ENCODE peak calls at places on chromosomes 7 and 10, in eight cellular contexts. One of them, this sample, is unnamed.

GRCh38 chr10:13238271-13239077 is 4.3 kb upstream of the UCMA start:
- DNase-seq in HFFc6: no peak
- DNase-seq in hepatocyte: no peak
- DNase-seq in transverse colon: no peak
- DNase-seq in epithelial cell of esophagus: no peak
- DNase-seq in neural crest cell: no peak
- DNase-seq in GM12865: no peak
- DNase-seq in psoas muscle: no peak
- DNase-seq in this sample: no peak

GRCh38 chr7:156827587-156828203 is 65.3 kb downstream of the LMBR1 start:
- DNase-seq in HFFc6: peak; percentile 37
- DNase-seq in hepatocyte: peak; percentile 34
- DNase-seq in transverse colon: no peak
- DNase-seq in epithelial cell of esophagus: peak; percentile 27
- DNase-seq in neural crest cell: no peak
- DNase-seq in GM12865: peak; percentile 18
- DNase-seq in psoas muscle: no peak
- DNase-seq in this sample: no peak

GRCh38 chr7:50594734-50595537 is 29.7 kb upstream of the DDC start:
- DNase-seq in HFFc6: no peak
- DNase-seq in hepatocyte: no peak
- DNase-seq in transverse colon: no peak
- DNase-seq in epithelial cell of esophagus: no peak
- DNase-seq in neural crest cell: no peak
- DNase-seq in GM12865: peak; percentile 17
- DNase-seq in psoas muscle: no peak
- DNase-seq in this sample: no peak

GRCh38 chr7:68547794-68548193 is 1050.5 kb upstream of the AUTS2 start:
- DNase-seq in HFFc6: no peak
- DNase-seq in hepatocyte: peak; percentile 11
- DNase-seq in transverse colon: no peak
- DNase-seq in epithelial cell of esophagus: no peak
- DNase-seq in neural crest cell: no peak
- DNase-seq in GM12865: no peak
- DNase-seq in psoas muscle: no peak
- DNase-seq in this sample: no peak

GRCh38 chr10:94640562-94640961 is 43.0 kb upstream of the CYP2C18 start:
- DNase-seq in HFFc6: no peak
- DNase-seq in hepatocyte: no peak
- DNase-seq in transverse colon: no peak
- DNase-seq in epithelial cell of esophagus: no peak
- DNase-seq in neural crest cell: no peak
- DNase-seq in GM12865: no peak
- DNase-seq in psoas muscle: no peak
- DNase-seq in this sample: no peak

GRCh38 chr7:123004931-123005330 is 9.4 kb upstream of the TAS2R16 start:
- DNase-seq in HFFc6: no peak
- DNase-seq in hepatocyte: no peak
- DNase-seq in transverse colon: no peak
- DNase-seq in epithelial cell of esophagus: peak; percentile 1
- DNase-seq in neural crest cell: no peak
- DNase-seq in GM12865: no peak
- DNase-seq in psoas muscle: no peak
- DNase-seq in this sample: no peak

GRCh38 chr10:125599194-125599593 is 83.8 kb downstream of the TEX36 start:
- DNase-seq in HFFc6: no peak
- DNase-seq in hepatocyte: no peak
- DNase-seq in transverse colon: no peak
- DNase-seq in epithelial cell of esophagus: no peak
- DNase-seq in neural crest cell: no peak
- DNase-seq in GM12865: peak; percentile 5
- DNase-seq in psoas muscle: no peak
- DNase-seq in this sample: no peak

GRCh38 chr10:119235381-119235780 is 28.0 kb downstream of the GRK5 start:
- DNase-seq in HFFc6: no peak
- DNase-seq in hepatocyte: no peak
- DNase-seq in transverse colon: no peak
- DNase-seq in epithelial cell of esophagus: peak; percentile 33
- DNase-seq in neural crest cell: no peak
- DNase-seq in GM12865: no peak
- DNase-seq in psoas muscle: no peak
- DNase-seq in this sample: no peak

GRCh38 chr10:3331680-3332230 is 159.2 kb upstream of the PITRM1 start:
- DNase-seq in HFFc6: no peak
- DNase-seq in hepatocyte: no peak
- DNase-seq in transverse colon: no peak
- DNase-seq in epithelial cell of esophagus: no peak
- DNase-seq in neural crest cell: no peak
- DNase-seq in GM12865: no peak
- DNase-seq in psoas muscle: no peak
- DNase-seq in this sample: no peak

GRCh38 chr7:14630048-14630447 is 272.5 kb downstream of the DGKB start:
- DNase-seq in HFFc6: no peak
- DNase-seq in hepatocyte: no peak
- DNase-seq in transverse colon: no peak
- DNase-seq in epithelial cell of esophagus: no peak
- DNase-seq in neural crest cell: no peak
- DNase-seq in GM12865: peak; percentile 19
- DNase-seq in psoas muscle: no peak
- DNase-seq in this sample: no peak

GRCh38 chr7:66860767-66861166 is 60.3 kb upstream of the TMEM248 start:
- DNase-seq in HFFc6: no peak
- DNase-seq in hepatocyte: no peak
- DNase-seq in transverse colon: no peak
- DNase-seq in epithelial cell of esophagus: no peak
- DNase-seq in neural crest cell: no peak
- DNase-seq in GM12865: no peak
- DNase-seq in psoas muscle: no peak
- DNase-seq in this sample: no peak

DNA sequence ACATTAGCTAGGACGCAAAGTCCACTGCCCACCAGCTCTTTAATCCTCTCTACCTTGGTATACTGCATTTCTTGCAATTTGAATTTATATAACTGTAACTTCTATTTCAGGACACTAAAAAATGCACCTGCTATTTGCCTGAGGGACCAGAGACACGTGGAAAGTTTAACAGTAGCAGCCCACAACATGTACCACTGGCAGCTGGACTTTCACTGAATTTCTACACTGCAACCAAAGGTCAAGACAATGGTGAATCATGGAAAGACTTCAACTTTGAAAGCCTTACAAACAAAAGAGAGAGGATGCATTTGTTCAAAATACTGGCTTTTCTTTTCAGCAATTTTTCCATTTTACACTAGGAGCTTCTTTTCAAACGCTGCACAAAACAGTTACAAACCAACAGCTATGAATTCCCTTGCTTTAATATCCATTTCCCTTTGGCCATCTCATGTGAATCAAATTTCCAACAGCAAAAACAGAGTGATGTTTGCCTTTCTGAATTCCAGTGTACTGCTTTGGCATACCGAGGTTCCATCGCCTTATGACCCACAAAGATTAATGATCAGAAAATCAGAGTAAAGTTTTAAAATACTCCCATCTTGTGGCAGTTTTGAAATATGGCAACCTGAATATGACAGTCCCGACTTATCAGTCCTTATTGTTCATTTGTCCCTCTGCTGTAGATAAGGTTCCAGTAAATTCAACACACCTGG is 29.9 kb upstream of the HNRNPH3 start:
- DNase-seq in HFFc6: peak; percentile 69
- DNase-seq in hepatocyte: peak; percentile 61
- DNase-seq in transverse colon: no peak
- DNase-seq in epithelial cell of esophagus: peak; percentile 64
- DNase-seq in neural crest cell: no peak
- DNase-seq in GM12865: peak; percentile 64
- DNase-seq in psoas muscle: no peak
- DNase-seq in this sample: peak; percentile 17
- TF ChIP-seq CTCF in HFFc6: peak; percentile 85
- TF ChIP-seq CTCF in hepatocyte: peak; percentile 65
- TF ChIP-seq CTCF in transverse colon: peak; percentile 44
- TF ChIP-seq CTCF in epithelial cell of esophagus: peak; percentile 52
- TF ChIP-seq CTCF in neural crest cell: peak; percentile 75
- TF ChIP-seq CTCF in GM12865: peak; percentile 43
- TF ChIP-seq CTCF in psoas muscle: peak; percentile 63
- TF ChIP-seq CTCF in this sample: peak; percentile 16

DNA sequence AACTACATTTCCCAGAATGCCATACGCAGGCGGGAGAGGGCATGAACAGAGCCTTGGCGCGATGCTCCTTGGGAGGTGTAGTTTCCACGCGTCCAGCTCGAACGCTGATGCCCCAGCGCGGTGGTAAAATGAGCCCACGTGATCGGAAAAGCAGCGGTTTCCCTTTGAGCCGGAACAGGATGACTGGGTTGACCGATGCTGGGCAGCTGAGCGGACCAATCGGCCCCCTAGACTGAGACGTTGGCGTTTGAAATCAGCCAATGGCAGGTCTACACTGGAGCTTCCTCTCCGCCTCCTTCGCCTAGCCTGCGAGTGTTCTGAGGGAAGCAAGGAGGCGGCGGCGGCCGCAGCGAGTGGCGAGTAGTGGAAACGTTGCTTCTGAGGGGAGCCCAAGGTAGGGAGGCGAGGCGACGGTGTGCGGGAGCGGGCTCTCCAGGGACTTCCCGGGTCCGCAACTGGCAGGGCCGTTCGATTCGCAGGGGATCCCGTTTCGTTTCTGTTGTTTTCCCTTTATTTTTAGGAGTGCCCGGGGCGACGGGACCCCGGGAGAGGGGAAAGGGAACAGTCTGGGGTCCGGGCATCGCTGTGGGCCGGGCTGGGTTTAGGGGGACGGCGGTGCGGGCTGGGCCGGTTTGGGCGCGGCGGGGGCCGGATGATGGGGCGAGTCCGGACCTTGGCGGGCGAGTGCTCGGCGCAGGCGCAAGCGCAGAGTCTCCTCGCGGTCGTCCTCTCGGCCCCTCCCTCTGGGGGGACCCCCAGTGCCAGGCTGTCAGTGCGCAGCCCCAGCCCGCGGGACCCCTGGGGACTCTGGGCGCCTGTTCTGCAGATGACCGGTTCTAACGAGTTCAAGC is at the start of gene BUB3:
- DNase-seq in HFFc6: peak; percentile 99
- DNase-seq in hepatocyte: peak; percentile 99
- DNase-seq in transverse colon: peak; percentile 98
- DNase-seq in epithelial cell of esophagus: peak; percentile 100
- DNase-seq in neural crest cell: peak; percentile 88
- DNase-seq in GM12865: peak; percentile 100
- DNase-seq in psoas muscle: peak; percentile 99
- DNase-seq in this sample: peak; percentile 99
- TF ChIP-seq CTCF in HFFc6: no peak
- TF ChIP-seq CTCF in hepatocyte: no peak
- TF ChIP-seq CTCF in transverse colon: peak; percentile 24
- TF ChIP-seq CTCF in epithelial cell of esophagus: peak; percentile 19
- TF ChIP-seq CTCF in neural crest cell: peak; percentile 16
- TF ChIP-seq CTCF in GM12865: no peak
- TF ChIP-seq CTCF in psoas muscle: peak; percentile 18
- TF ChIP-seq CTCF in this sample: no peak

DNA sequence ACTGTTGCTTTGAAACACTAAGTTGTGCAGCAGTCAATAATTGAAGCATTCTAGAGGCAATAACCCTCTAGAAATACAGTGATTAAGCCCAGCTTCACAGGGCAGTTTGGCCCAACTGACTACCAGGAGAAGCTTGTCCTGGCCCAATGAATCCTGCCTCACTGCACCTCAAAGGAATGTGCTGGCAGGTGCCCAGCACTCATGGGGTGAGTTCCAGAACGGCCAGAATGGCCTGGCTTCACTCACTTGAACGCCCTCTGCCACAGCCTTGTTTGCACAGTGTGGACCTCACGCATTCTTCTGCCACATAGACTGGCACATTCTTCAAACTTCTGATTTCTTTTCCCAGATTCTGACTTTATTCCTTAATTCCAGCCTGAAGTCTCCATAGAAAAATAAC is 6.6 kb upstream of the ITIH2 start:
- DNase-seq in HFFc6: no peak
- DNase-seq in hepatocyte: no peak
- DNase-seq in transverse colon: no peak
- DNase-seq in epithelial cell of esophagus: no peak
- DNase-seq in neural crest cell: no peak
- DNase-seq in GM12865: no peak
- DNase-seq in psoas muscle: no peak
- DNase-seq in this sample: no peak
- TF ChIP-seq CTCF in HFFc6: no peak
- TF ChIP-seq CTCF in hepatocyte: no peak
- TF ChIP-seq CTCF in transverse colon: no peak
- TF ChIP-seq CTCF in epithelial cell of esophagus: no peak
- TF ChIP-seq CTCF in neural crest cell: no peak
- TF ChIP-seq CTCF in GM12865: no peak
- TF ChIP-seq CTCF in psoas muscle: no peak
- TF ChIP-seq CTCF in this sample: no peak

GRCh38 chr7:99579281-99579955 is 18.6 kb upstream of the TMEM225B start:
- DNase-seq in HFFc6: no peak
- DNase-seq in hepatocyte: no peak
- DNase-seq in transverse colon: no peak
- DNase-seq in epithelial cell of esophagus: no peak
- DNase-seq in neural crest cell: no peak
- DNase-seq in GM12865: no peak
- DNase-seq in psoas muscle: no peak
- DNase-seq in this sample: no peak

GRCh38 chr7:99576251-99576650 is 17.8 kb downstream of the ZNF655 start:
- DNase-seq in HFFc6: no peak
- DNase-seq in hepatocyte: no peak
- DNase-seq in transverse colon: no peak
- DNase-seq in epithelial cell of esophagus: no peak
- DNase-seq in neural crest cell: no peak
- DNase-seq in GM12865: no peak
- DNase-seq in psoas muscle: no peak
- DNase-seq in this sample: no peak

DNA sequence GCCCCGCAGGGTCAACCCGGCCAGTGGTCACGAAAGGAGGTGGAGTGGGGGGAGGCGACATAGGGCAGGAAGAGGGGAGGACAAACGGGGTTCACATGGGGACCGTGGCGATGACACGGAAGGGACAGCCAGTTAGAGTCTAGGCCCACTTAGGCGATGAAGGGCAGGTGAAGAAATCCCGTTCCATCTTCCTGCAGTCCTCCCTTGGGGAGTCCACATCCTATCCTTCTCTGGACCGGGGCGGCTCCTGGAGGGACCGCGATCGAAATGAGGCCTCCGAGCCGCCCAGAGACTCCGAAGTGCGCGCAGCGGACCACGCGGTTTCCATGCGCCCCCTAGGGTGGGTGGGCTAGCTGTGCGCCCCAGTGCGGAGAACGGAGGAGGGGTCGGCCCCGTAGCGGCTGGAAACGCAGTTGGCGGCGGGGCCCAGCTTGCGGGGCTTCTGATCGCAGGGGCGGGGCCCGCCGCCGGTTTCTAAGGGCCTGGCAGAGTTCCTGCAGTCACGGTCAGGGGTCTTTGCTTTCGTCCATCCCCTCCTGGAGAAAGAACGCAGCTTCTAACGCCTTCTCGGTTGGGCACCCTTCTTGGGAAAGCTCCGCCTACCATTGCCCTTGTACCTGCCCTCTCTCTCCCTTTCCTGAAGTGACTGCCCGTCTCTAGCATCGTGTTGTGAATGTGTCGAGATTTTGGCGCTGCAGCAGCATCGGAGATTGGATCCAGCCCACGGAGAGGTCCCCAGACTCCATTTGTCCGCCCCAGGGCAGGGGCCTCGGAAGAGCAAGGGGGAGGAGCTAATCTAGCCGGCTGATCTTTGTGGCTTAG is 17.9 kb upstream of the TMEM225B start:
- DNase-seq in HFFc6: no peak
- DNase-seq in hepatocyte: peak; percentile 75
- DNase-seq in transverse colon: peak; percentile 34
- DNase-seq in epithelial cell of esophagus: peak; percentile 23
- DNase-seq in neural crest cell: peak; percentile 79
- DNase-seq in GM12865: peak; percentile 23
- DNase-seq in psoas muscle: peak; percentile 63
- DNase-seq in this sample: no peak
- TF ChIP-seq CTCF in HFFc6: peak; percentile 64
- TF ChIP-seq CTCF in hepatocyte: peak; percentile 57
- TF ChIP-seq CTCF in transverse colon: peak; percentile 12
- TF ChIP-seq CTCF in epithelial cell of esophagus: no peak
- TF ChIP-seq CTCF in neural crest cell: peak; percentile 61
- TF ChIP-seq CTCF in GM12865: peak; percentile 28
- TF ChIP-seq CTCF in psoas muscle: peak; percentile 35
- TF ChIP-seq CTCF in this sample: no peak

GRCh38 chr7:132239422-132239994 is 336.8 kb downstream of the PLXNA4 start:
- DNase-seq in HFFc6: no peak
- DNase-seq in hepatocyte: no peak
- DNase-seq in transverse colon: no peak
- DNase-seq in epithelial cell of esophagus: peak; percentile 68
- DNase-seq in neural crest cell: no peak
- DNase-seq in GM12865: no peak
- DNase-seq in psoas muscle: no peak
- DNase-seq in this sample: no peak
- TF ChIP-seq CTCF in HFFc6: no peak
- TF ChIP-seq CTCF in hepatocyte: no peak
- TF ChIP-seq CTCF in transverse colon: no peak
- TF ChIP-seq CTCF in epithelial cell of esophagus: no peak
- TF ChIP-seq CTCF in neural crest cell: no peak
- TF ChIP-seq CTCF in GM12865: no peak
- TF ChIP-seq CTCF in psoas muscle: no peak
- TF ChIP-seq CTCF in this sample: no peak